ENCODE peak calls at places on chromosomes 16 and 17, in five cellular contexts. U is HepG2, J is K562, A is GM12878, B is H1. Q is an unnamed sample.

GRCh38 chr17:19796457-19796856 is 48.4 kb upstream of the ALDH3A1 start:
- DNase-seq in B (no peak), A (no peak), J (no peak), U (no peak), Q (no peak)

GRCh38 chr17:33142703-33143299 is 150.3 kb downstream of the ASIC2 start:
- DNase-seq in U (no peak), J (peak; percentile 50), A (no peak), B (no peak), Q (peak; percentile 71)

GRCh38 chr17:59618894-59619312 is 792 bp upstream of the CLTC start:
- DNase-seq in A (no peak), J (peak; percentile 96), U (peak; percentile 87), B (no peak), Q (peak; percentile 92)

GRCh38 chr16:17277981-17278381 is 192.8 kb downstream of the XYLT1 start:
- DNase-seq in J (peak; percentile 22), A (no peak), B (no peak), U (peak; percentile 38), Q (peak; percentile 76)

GRCh38 chr16:31256466-31256865 is 3.3 kb upstream of the ITGAM start:
- DNase-seq in U (no peak), A (no peak), J (no peak), B (no peak), Q (no peak)

GRCh38 chr17:81513669-81514484 is 1.3 kb upstream of the ACTG1 start:
- DNase-seq in J (peak; percentile 47), B (no peak), U (peak; percentile 72), A (no peak), Q (peak; percentile 84)

GRCh38 chr16:89618114-89618999 is 4.9 kb downstream of the DPEP1 start:
- DNase-seq in U (no peak), A (no peak), B (no peak), J (no peak), Q (no peak)

GRCh38 chr17:45228985-45229517 is 7.4 kb downstream of the FMNL1 start:
- DNase-seq in B (no peak), U (peak; percentile 56), J (peak; percentile 91), A (peak; percentile 68), Q (peak; percentile 64)

GRCh38 chr16:66262253-66263167 is 104.0 kb upstream of the CDH5 start:
- DNase-seq in B (no peak), U (no peak), A (no peak), J (no peak), Q (no peak)

GRCh38 chr16:79899316-79900110 is 299.0 kb upstream of the MAF start:
- DNase-seq in B (no peak), J (no peak), U (no peak), A (no peak), Q (no peak)
- H3K27me3 ChIP-seq in B (no peaks in the 10 kb centered on the region), J (no peaks in the 10 kb centered on the region), U (no peaks in the 10 kb centered on the region), A (no peaks in the 10 kb centered on the region), Q (no peaks in the 10 kb centered on the region)

GRCh38 chr17:49676276-49676868 is 1.5 kb downstream of the SPOP start:
- DNase-seq in J (peak; percentile 67), B (no peak), U (no peak), A (peak; percentile 85), Q (peak; percentile 59)
- H2AFZ ChIP-seq in J (peak overlapping the region; percentile 84), B (no peak overlapping the region), U (no peak overlapping the region), A (no peak overlapping the region), Q (no peak overlapping the region)

GRCh38 chr16:22618842-22619241 is 108.2 kb downstream of the NPIPB5 start:
- DNase-seq in A (no peak), B (no peak), J (no peak), U (no peak), Q (no peak)

DNA sequence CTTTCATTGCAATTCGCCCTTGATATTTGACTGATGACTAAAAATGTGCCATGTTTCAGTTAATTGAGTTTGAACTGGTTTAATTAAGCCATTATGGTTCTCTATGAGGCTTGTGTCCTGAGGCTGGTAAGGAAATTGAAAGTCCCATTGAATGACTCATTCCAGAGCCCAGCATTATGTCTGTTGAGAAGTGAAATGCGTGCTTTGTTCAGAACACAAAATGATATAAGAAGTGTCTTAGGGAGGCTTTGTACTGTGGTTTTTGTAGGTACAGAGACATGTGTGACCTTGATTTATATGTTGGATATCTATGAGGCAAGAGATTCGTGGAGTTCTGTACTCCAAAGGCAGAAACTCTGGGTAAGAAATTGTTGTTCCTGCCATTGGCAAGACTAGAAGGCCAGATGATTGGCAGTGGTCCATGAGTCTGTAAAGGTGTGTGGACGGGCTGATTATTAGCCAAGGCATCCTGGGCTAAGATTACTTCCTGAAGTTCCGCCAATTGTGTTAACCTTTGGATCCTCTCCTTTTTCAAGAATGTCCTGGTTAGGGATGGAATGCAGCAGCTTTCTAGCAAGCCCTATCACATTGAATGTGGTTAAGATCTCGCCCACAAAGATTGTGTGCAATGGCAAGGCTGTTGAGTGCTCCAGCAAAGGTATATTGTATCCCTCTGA is 103.7 kb downstream of the NPIPB5 start:
- DNase-seq in B (no peak), J (no peak), U (peak; percentile 49), A (no peak), Q (no peak)
- TF ChIP-seq CREB1 in B (no peak), J (no peak), U (no peak), A (no peak), Q (no peak)

DNA sequence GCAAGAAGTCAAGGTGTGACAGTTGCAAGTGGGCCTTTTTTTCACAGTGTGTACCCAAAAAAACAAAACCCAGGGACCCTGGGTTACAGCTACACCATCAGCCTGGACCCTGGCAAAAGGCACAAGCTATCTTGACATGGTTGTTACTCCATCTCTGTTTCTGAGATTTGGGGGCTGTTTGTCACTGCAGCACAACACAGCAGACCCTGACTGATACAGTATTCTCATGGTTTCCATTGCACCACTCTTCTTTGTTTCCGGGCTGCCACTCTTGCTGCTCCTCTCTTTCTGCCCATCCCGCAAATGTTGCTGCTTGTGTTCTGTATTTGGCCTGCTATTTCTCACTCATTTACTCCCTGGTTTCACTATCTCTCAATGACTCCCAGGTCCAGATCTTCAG is 55.2 kb downstream of the C16orf78 start:
- DNase-seq in J (no peak), B (no peak), U (no peak), A (no peak), Q (no peak)
- H3K27me3 ChIP-seq in J (peaks cover 21% of the 10 kb centered on the region), B (no peaks in the 10 kb centered on the region), U (peaks cover 2% of the 10 kb centered on the region), A (no peaks in the 10 kb centered on the region), Q (no peaks in the 10 kb centered on the region)

Q was measured in GM23338.